ENCODE peak calls at places on chromosomes 11 and 22, in four cellular contexts. H, W, I and U are unnamed samples.

GRCh38 chr22:20604776-20605221 is 97.4 kb downstream of the MED15 start:
- DNase-seq in I (no peak), W (peak; percentile 63), H (no peak), U (no peak)

GRCh38 chr11:7167976-7168740 is 79.4 kb downstream of the RBMXL2 start:
- DNase-seq in W (no peak), I (no peak), H (no peak), U (no peak)

GRCh38 chr11:106917973-106918372 is 100.3 kb downstream of the GUCY1A2 start:
- DNase-seq in H (peak; percentile 18), W (peak; percentile 1), I (no peak), U (no peak)

GRCh38 chr22:48695251-48695650 is 1132.4 kb downstream of the BRD1 start:
- DNase-seq in W (no peak), H (no peak), I (no peak), U (no peak)

GRCh38 chr22:18044548-18045271 is 20.3 kb upstream of the MICAL3 start:
- DNase-seq in I (no peak), W (peak; percentile 94), H (no peak), U (no peak)

GRCh38 chr11:43832536-43832935 is 48.1 kb upstream of the ALKBH3 start:
- DNase-seq in I (no peak), W (no peak), H (no peak), U (no peak)

GRCh38 chr11:60315866-60316265 is 11.2 kb upstream of the MS4A6E start:
- DNase-seq in I (no peak), H (no peak), W (no peak), U (no peak)

GRCh38 chr22:50620861-50621490 is 7.0 kb downstream of the ARSA start:
- DNase-seq in I (peak; percentile 86), W (peak; percentile 25), H (no peak), U (no peak)

GRCh38 chr11:66904981-66905521 is 48.2 kb downstream of the LRFN4 start:
- DNase-seq in I (no peak), W (no peak), H (no peak), U (no peak)

DNA sequence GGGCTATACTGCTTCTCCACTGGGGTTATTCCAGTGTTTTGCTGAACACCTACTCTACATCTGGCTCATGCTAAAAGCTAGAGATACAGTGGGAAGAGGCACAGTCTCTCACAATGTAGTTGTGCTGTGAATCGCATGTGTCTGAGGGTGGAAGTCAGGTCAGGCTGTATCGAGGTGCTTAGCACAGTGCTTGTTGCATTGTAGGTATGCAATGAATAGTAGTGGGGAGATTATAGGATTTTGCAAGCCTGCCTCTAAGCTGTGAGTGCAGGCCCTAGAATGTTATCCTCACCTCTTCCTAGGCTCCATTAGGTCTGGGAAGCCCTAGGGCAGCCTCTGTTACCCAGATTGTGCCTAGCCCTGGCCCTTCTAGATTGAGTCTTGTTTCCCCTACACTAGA is 37.4 kb downstream of the MYO18B start:
- DNase-seq in I (no peak), H (no peak), W (no peak), U (no peak)
- TF ChIP-seq JUND in I (no peak), H (no peak), W (no peak), U (no peak)

GRCh38 chr11:133382217-133382746 is 150.0 kb downstream of the OPCML start:
- DNase-seq in W (no peak), H (no peak), I (no peak), U (no peak)
- TF ChIP-seq JUND in W (no peak), H (no peak), I (no peak), U (no peak)

DNA sequence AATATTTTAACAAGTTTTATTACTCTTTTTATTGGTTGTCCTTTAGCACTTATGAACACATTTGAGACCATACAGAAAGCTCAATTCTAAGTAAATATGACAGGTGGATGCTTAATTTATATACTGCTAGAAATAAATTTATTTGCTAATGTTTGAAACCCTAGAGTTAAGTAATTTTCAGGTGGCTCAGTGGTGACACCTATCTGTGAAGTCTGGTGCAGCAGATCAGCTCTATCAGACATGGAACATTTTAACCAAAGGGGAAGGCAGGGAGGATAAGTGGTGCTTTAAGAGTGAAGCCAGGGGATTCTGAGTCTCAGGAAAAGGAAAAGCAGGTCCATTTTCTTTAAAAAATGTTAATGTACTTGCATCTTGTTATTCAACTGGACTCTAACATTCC is 175.8 kb downstream of the DSCAML1 start:
- DNase-seq in H (peak; percentile 8), W (no peak), I (no peak), U (no peak)
- TF ChIP-seq JUND in H (no peak), W (no peak), I (no peak), U (no peak)

GRCh38 chr11:77193915-77194830 is 66.1 kb downstream of the MYO7A start:
- DNase-seq in H (no peak), I (no peak), W (no peak), U (no peak)

GRCh38 chr11:77196961-77197360 is 68.9 kb downstream of the MYO7A start:
- DNase-seq in W (no peak), I (no peak), H (no peak), U (no peak)

GRCh38 chr11:77193167-77193566 is 65.1 kb downstream of the MYO7A start:
- DNase-seq in I (no peak), H (no peak), W (no peak), U (no peak)

GRCh38 chr11:77197626-77198320 is 69.7 kb downstream of the MYO7A start:
- DNase-seq in H (no peak), I (no peak), W (no peak), U (no peak)

GRCh38 chr11:77195071-77195705 is 67.1 kb downstream of the MYO7A start:
- DNase-seq in I (no peak), W (no peak), H (no peak), U (no peak)
- TF ChIP-seq JUND in I (no peak), W (no peak), H (no peak), U (no peak)

DNA sequence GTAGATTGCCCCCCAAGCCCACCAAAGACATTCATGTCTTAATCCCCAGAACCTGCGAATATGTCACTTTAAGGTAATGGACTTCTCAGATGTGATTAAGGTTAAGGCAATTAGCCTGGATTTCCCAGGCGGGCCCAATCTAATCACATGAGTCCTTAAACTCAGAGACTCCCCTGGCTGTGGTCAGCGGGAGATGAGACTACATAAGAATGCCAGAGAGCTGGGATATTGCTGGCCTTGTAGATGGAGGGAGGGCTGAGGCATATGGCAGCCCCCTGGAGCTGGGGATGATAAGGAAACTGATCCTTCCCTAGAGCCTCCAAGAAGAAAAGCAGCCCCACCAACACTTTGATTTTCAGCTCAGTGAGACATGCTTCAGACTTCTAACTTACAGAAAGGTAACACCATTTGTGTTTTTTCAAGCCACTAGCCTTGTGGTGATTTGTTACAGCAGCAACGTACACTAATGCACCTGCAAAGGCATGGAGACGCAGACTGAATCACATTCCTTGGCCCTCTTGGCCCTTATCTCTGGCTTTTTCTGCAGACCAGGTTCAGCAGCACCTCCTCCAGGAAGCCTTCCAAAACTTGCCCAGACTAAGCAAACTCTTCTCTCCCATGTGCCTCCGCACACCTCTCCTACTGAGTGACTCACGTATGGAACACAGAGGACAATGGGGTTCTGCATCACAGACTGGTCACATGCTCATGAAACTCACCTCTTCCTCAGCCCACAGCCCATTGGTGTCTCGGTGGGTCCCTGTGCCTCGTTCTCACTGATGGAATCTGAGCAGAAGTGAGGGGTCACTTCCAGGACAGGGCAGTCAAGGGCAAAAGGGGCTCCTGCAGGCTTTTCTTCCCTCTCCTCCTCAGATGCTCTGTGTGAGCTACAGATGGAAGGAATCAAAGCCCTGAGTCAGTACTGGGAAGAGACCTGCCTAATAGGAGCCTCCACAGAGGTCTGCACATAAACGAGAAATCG is 86.3 kb upstream of the HMGXB4 start:
- DNase-seq in H (no peak), W (no peak), I (no peak), U (no peak)
- TF ChIP-seq JUND in H (no peak), W (no peak), I (no peak), U (no peak)